ENCODE peak calls at places on chromosomes 6 and 20, in seven cellular contexts. J, V, A, M, T, E and K are unnamed samples.
A peak's percentile ranks its signal among the peaks of the same experiment; 100 is the strongest.

GRCh38 chr6:26296857-26297648 is 67.9 kb upstream of the BTN3A2 start:
- DNase-seq in J (no peak), V (peak; percentile 79), A (no peak), M (no peak), T (no peak), E (no peak), K (peak; percentile 71)

GRCh38 chr20:63255911-63256704 is 1.8 kb upstream of the NKAIN4 start:
- DNase-seq in J (no peak), V (no peak), A (no peak), M (no peak), T (no peak), E (peak; percentile 62), K (no peak)

GRCh38 chr6:30350519-30350918 is 5.6 kb downstream of the RPP21 start:
- DNase-seq in J (no peak), V (no peak), A (no peak), M (no peak), T (no peak), E (no peak), K (no peak)

GRCh38 chr6:148407372-148407771 is 64.7 kb downstream of the SASH1 start:
- DNase-seq in J (no peak), V (peak; percentile 34), A (no peak), M (no peak), T (peak; percentile 45), E (peak; percentile 34), K (no peak)

GRCh38 chr20:51496964-51497363 is 45.6 kb downstream of the NFATC2 start:
- DNase-seq in J (no peak), V (no peak), A (no peak), M (no peak), T (no peak), E (no peak), K (no peak)

GRCh38 chr6:105250523-105250922 is 70.7 kb upstream of the POPDC3 start:
- DNase-seq in J (no peak), V (no peak), A (no peak), M (no peak), T (no peak), E (no peak), K (no peak)

GRCh38 chr6:66578362-66578761 is 871.3 kb upstream of the EYS start:
- DNase-seq in J (no peak), V (no peak), A (no peak), M (no peak), T (no peak), E (no peak), K (no peak)

GRCh38 chr20:50186987-50187402 is 3.6 kb upstream of the CEBPB start:
- DNase-seq in J (no peak), V (peak; percentile 48), A (peak; percentile 78), M (no peak), T (no peak), E (peak; percentile 58), K (no peak)

GRCh38 chr6:24888967-24889366 is 46.8 kb downstream of the RIPOR2 start:
- DNase-seq in J (no peak), V (no peak), A (no peak), M (no peak), T (no peak), E (no peak), K (no peak)

GRCh38 chr20:49039854-49040253 is 6.3 kb upstream of the CSE1L start:
- DNase-seq in J (no peak), V (no peak), A (no peak), M (no peak), T (no peak), E (no peak), K (no peak)

GRCh38 chr20:3085571-3086072 is 1.1 kb upstream of the AVP start:
- DNase-seq in J (no peak), V (no peak), A (no peak), M (no peak), T (no peak), E (peak; percentile 36), K (no peak)

GRCh38 chr6:81304486-81304885 is 448.0 kb downstream of the TENT5A start:
- DNase-seq in J (no peak), V (no peak), A (no peak), M (no peak), T (no peak), E (no peak), K (no peak)

GRCh38 chr6:169568314-169569087 is 133.3 kb downstream of the WDR27 start:
- DNase-seq in J (no peak), V (no peak), A (no peak), M (no peak), T (no peak), E (no peak), K (no peak)

GRCh38 chr20:50330504-50331313 is 140.1 kb downstream of the CEBPB start:
- DNase-seq in J (peak; percentile 74), V (no peak), A (peak; percentile 58), M (peak; percentile 33), T (no peak), E (no peak), K (no peak)

GRCh38 chr20:45117581-45117980 is 2.6 kb upstream of the WFDC5 start:
- DNase-seq in J (no peak), V (no peak), A (no peak), M (no peak), T (no peak), E (no peak), K (no peak)

GRCh38 chr6:797479-798077 is 104.6 kb upstream of the EXOC2 start:
- DNase-seq in J (no peak), V (no peak), A (no peak), M (no peak), T (no peak), E (no peak), K (peak; percentile 57)

GRCh38 chr20:44018684-44019637 is 104.3 kb downstream of the TOX2 start:
- DNase-seq in J (no peak), V (no peak), A (peak; percentile 82), M (no peak), T (no peak), E (no peak), K (no peak)

GRCh38 chr6:99746261-99746895 is 139.7 kb downstream of the PRDM13 start:
- DNase-seq in J (no peak), V (peak; percentile 82), A (no peak), M (no peak), T (peak; percentile 3), E (no peak), K (peak; percentile 82)

GRCh38 chr20:33862709-33863403 is 51.7 kb downstream of the CHMP4B start:
- DNase-seq in J (peak; percentile 82), V (peak; percentile 15), A (peak; percentile 77), M (peak; percentile 81), T (peak; percentile 66), E (peak; percentile 92), K (peak; percentile 50)

GRCh38 chr20:48945840-48946514 is 24.5 kb downstream of the ARFGEF2 start:
- DNase-seq in J (no peak), V (peak; percentile 19), A (no peak), M (no peak), T (no peak), E (no peak), K (no peak)

GRCh38 chr6:112180095-112180820 is 74.1 kb downstream of the LAMA4 start:
- DNase-seq in J (no peak), V (no peak), A (peak; percentile 66), M (no peak), T (no peak), E (no peak), K (peak; percentile 86)

GRCh38 chr20:3839328-3839727 is 7.3 kb upstream of the MAVS start:
- DNase-seq in J (no peak), V (no peak), A (no peak), M (no peak), T (no peak), E (no peak), K (peak; percentile 48)

GRCh38 chr20:38167851-38168760 is 3.0 kb upstream of the TGM2 start:
- DNase-seq in J (peak; percentile 86), V (peak; percentile 51), A (peak; percentile 85), M (no peak), T (peak; percentile 77), E (no peak), K (peak; percentile 9)

GRCh38 chr6:170296746-170297576 is 6.1 kb upstream of the DLL1 start:
- DNase-seq in J (no peak), V (no peak), A (no peak), M (no peak), T (no peak), E (peak; percentile 77), K (no peak)

GRCh38 chr6:36095497-36096391 is 34.6 kb upstream of the MAPK13 start:
- DNase-seq in J (no peak), V (no peak), A (no peak), M (no peak), T (no peak), E (no peak), K (peak; percentile 32)
- TF ChIP-seq POLR2A in J (no peak), V (no peak), A (no peak), M (no peak), T (no peak), E (no peak), K (no peak)

DNA sequence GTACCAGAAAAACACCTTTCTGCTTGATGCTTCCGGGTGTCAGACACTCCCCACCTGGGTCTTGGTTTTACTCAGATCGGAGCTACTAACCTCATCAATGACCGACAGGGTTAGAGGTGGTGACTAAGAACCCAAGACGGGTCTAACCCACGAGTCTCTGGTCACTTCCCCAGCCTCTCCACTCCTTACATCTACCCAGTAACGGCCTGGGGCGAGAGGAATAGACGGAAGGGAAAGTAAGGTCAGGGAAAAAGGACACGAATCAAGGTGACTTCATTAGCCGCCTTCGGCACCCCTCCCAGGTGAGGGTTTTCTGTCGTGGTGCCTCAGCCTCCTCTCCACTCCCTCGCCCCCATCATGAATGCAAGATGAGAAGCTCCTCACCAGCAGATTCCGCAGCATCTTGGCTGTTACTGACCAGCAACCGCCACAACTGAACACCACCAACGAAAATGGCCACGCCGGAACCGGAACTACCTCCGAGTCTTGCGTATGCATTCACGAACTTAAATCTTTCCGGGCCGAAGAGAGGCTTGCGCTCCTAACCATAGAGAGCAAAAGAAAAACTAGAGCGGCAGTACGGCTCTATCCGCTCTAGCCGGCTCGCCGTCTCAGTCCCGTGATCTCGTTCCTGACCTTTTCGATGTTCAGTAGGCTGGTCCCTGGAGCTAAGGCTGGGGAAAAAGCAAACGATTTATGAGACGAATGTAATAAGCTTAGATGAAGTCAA is at the start of gene COX7A2:
- DNase-seq in J (peak; percentile 95), V (peak; percentile 93), A (peak; percentile 96), M (peak; percentile 88), T (peak; percentile 57), E (no peak), K (peak; percentile 94)
- TF ChIP-seq POLR2A in J (no peak), V (peak; percentile 79), A (peak; percentile 82), M (peak; percentile 90), T (peak; percentile 81), E (peak; percentile 72), K (peak; percentile 98)

DNA sequence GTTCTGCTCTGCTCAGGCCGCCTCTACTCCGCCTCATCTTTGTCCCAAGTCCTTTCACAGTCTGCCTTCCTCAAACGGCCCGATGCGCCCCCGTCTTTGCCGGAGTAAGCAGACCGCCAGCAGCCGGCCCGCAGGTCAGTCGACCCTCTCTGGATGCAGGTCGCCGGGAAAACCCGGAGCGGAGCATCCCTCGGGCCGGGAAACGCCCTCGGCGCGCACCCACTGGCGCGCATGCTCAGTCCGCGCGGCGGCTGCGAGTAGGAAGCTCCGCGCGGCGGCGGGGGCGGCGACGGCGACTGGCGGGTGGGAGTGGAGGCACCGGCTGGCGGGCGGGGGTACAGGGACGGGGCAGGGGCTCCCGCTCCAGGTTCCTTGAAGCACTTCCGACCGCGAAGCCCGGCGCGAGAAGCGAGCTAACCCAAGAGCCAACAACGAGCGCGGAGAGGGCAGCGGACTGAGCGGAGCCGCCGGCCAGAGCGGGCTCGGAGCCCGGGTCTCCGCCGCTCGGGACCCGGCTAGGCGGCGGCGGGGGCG is at the start of gene LRRC1:
- DNase-seq in J (peak; percentile 97), V (peak; percentile 57), A (peak; percentile 95), M (peak; percentile 95), T (peak; percentile 91), E (peak; percentile 99), K (peak; percentile 86)
- TF ChIP-seq POLR2A in J (peak; percentile 40), V (peak; percentile 2), A (peak; percentile 24), M (peak; percentile 40), T (peak; percentile 84), E (no peak), K (no peak)

GRCh38 chr6:158002951-158003853 is 21.5 kb downstream of the SYNJ2 start:
- DNase-seq in J (peak; percentile 48), V (peak; percentile 41), A (peak; percentile 87), M (peak; percentile 65), T (no peak), E (no peak), K (no peak)
- TF ChIP-seq POLR2A in J (no peak), V (no peak), A (no peak), M (no peak), T (no peak), E (no peak), K (no peak)